ENCODE peak calls at places on chromosomes 7 and 10, in eight cellular contexts. O, X, Q, A, S, D, M and B are unnamed samples. For H3K27me3, the result is how much of the 10 kb centered on the place peaks cover.

GRCh38 chr10:132912685-132913558 is 29.4 kb downstream of the CFAP46 start:
- DNase-seq in S (no peak), D (peak), A (no peak), O (peak), M (no peak), Q (no peak), X (peak), B (no peak)

GRCh38 chr7:69260023-69260422 is 338.3 kb upstream of the AUTS2 start:
- DNase-seq in X (peak), D (no peak), O (no peak), Q (no peak), S (no peak), A (no peak), M (no peak), B (no peak)

GRCh38 chr7:140641532-140642191 is 1.0 kb upstream of the DENND2A start:
- DNase-seq in Q (no peak), D (no peak), X (no peak), O (peak), S (no peak), M (no peak), A (no peak), B (no peak)

GRCh38 chr10:60023475-60023874 is 117.1 kb upstream of the CCDC6 start:
- DNase-seq in D (no peak), M (no peak), A (no peak), O (no peak), X (no peak), Q (no peak), S (no peak), B (no peak)

GRCh38 chr7:69199661-69200060 is 398.6 kb upstream of the AUTS2 start:
- DNase-seq in S (no peak), Q (no peak), O (no peak), A (no peak), X (no peak), D (no peak), M (no peak), B (no peak)

GRCh38 chr7:33388332-33388731 is 259.0 kb downstream of the BBS9 start:
- DNase-seq in Q (no peak), M (no peak), D (no peak), A (no peak), O (no peak), S (no peak), X (no peak), B (no peak)

GRCh38 chr7:114653391-114654088 is 238.9 kb downstream of the FOXP2 start:
- DNase-seq in S (no peak), M (peak), X (peak), O (no peak), D (no peak), A (no peak), Q (no peak), B (no peak)

GRCh38 chr7:123819001-123819400 is 26.0 kb upstream of the HYAL4 start:
- DNase-seq in X (no peak), O (no peak), Q (no peak), D (no peak), M (no peak), S (no peak), A (no peak), B (no peak)

GRCh38 chr7:22333680-22334141 is 23.2 kb downstream of the RAPGEF5 start:
- DNase-seq in O (no peak), M (no peak), Q (no peak), S (peak), X (no peak), A (no peak), D (no peak), B (no peak)

GRCh38 chr10:6141296-6142151 is 52.7 kb downstream of the RBM17 start:
- DNase-seq in Q (no peak), M (no peak), X (no peak), O (no peak), D (no peak), A (no peak), S (no peak), B (no peak)

GRCh38 chr7:69968969-69969368 is 370.7 kb downstream of the AUTS2 start:
- DNase-seq in A (no peak), D (no peak), M (no peak), S (no peak), X (no peak), O (no peak), Q (no peak), B (no peak)

GRCh38 chr10:16890691-16891090 is 73.5 kb upstream of the RSU1 start:
- DNase-seq in M (no peak), Q (no peak), S (no peak), A (no peak), X (no peak), D (no peak), O (no peak), B (no peak)

GRCh38 chr10:108791030-108791429 is 1132.3 kb downstream of the XPNPEP1 start:
- DNase-seq in S (no peak), D (no peak), A (no peak), X (no peak), Q (no peak), M (no peak), O (no peak), B (no peak)

GRCh38 chr10:10684972-10685371 is 332.7 kb upstream of the CELF2 start:
- DNase-seq in Q (no peak), M (no peak), X (no peak), O (no peak), D (no peak), A (no peak), S (no peak), B (no peak)

GRCh38 chr7:143487566-143487965 is 9.9 kb downstream of the TAS2R41 start:
- DNase-seq in O (no peak), S (no peak), A (peak), Q (no peak), X (no peak), D (peak), M (peak), B (peak)

GRCh38 chr7:15555385-15555859 is 6.4 kb downstream of the AGMO start:
- DNase-seq in X (no peak), D (no peak), A (no peak), O (no peak), Q (no peak), S (no peak), M (peak), B (no peak)

GRCh38 chr10:31242902-31243301 is 76.1 kb upstream of the ZEB1 start:
- DNase-seq in A (no peak), M (peak), O (no peak), S (no peak), D (no peak), Q (no peak), X (no peak), B (no peak)

GRCh38 chr7:132148876-132149275 is 427.4 kb downstream of the PLXNA4 start:
- DNase-seq in M (no peak), D (no peak), S (no peak), X (no peak), A (no peak), O (no peak), Q (no peak), B (no peak)

GRCh38 chr7:106542550-106543220 is 118.3 kb downstream of the CCDC71L start:
- DNase-seq in D (peak), Q (no peak), A (no peak), O (peak), M (peak), X (peak), S (no peak), B (no peak)

GRCh38 chr10:71779641-71780040 is 6.3 kb upstream of the VSIR start:
- DNase-seq in Q (no peak), S (no peak), X (no peak), M (no peak), D (no peak), O (no peak), A (no peak), B (no peak)

GRCh38 chr7:23009303-23009702 is 4.6 kb downstream of the HYCC1 start:
- DNase-seq in X (no peak), O (no peak), M (no peak), Q (no peak), A (no peak), S (no peak), D (no peak), B (no peak)

GRCh38 chr10:124322191-124322980 is 96.3 kb downstream of the OAT start:
- DNase-seq in M (no peak), X (no peak), S (no peak), Q (no peak), O (no peak), D (no peak), A (no peak), B (no peak)

GRCh38 chr10:119542990-119543813 is 683 bp upstream of the RGS10 start:
- DNase-seq in S (peak), Q (no peak), X (peak), D (peak), O (peak), M (peak), A (peak), B (peak)

GRCh38 chr7:151755131-151755787 is 121.7 kb downstream of the PRKAG2 start:
- DNase-seq in X (no peak), Q (no peak), O (no peak), D (peak), M (no peak), A (peak), S (no peak), B (no peak)

GRCh38 chr7:51224811-51225581 is 91.6 kb downstream of the COBL start:
- DNase-seq in Q (no peak), X (no peak), M (peak), S (peak), O (no peak), D (peak), A (no peak), B (no peak)

GRCh38 chr7:24739306-24739705 is 18.0 kb downstream of the GSDME start:
- DNase-seq in D (no peak), Q (no peak), M (no peak), X (no peak), A (no peak), O (no peak), S (no peak), B (no peak)

DNA sequence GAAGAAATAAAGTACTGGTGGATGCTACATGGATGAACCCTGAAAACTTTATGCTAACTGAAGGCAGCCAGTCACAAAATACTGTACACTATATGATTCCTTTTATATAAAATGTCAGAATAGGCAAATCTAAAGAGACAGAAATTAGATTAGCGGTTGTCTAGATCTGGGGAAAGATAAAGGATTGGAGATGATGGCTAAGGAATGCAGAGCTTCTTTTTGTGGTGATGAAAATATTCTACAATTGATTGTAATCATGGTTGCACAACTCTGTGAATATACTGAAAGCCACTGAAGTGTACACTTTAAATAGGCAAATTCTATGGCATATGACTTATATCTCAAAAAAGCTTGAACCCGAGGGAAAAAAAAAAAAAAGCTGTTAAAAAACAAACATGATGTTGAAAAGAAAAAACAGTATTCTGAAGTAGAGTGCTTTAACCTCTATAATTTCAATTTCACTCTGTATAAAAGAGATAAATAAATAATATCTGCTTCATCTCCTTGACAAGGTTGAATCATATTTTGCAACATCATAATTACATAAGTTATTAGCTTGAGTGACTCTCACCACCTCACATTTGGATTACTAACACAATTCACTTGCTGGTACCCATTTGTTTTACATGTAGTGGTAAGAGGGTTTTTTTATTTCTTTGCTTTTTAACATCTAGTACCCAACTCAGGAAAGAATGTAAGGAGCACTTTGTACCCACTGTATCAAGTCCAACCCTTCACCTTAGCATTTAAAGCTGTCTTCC is 2.8 kb upstream of the GNAI1 start:
- DNase-seq in O (no peak), D (no peak), A (no peak), X (no peak), S (no peak), Q (no peak), M (no peak), B (no peak)
- H3K27me3 ChIP-seq in O (under half), D (under half), A (under half), X (under half), S (under half), Q (under half), M (under half), B (under half)

DNA sequence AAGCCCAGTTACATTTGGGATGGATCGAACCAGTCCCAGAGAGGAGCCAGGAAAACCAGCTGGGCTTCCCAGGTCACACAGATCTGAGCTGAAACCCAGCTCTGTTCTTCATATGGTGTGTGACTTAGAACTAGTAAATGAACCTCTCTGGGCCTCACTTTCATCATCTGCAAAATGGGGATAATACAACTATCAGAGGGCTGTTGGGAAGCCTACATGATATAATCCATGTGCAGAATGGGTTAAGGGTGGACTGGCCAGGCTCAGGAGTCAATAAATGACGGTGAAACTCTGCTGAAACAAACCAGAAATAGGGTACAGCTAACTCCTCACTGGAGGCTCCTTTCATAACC is 16.5 kb downstream of the POLL start:
- DNase-seq in S (no peak), X (no peak), O (no peak), D (no peak), Q (no peak), A (no peak), M (no peak), B (no peak)
- H3K27me3 ChIP-seq in S (under half), X (under half), O (under half), D (under half), Q (under half), A (under half), M (under half), B (under half)

GRCh38 chr7:4167385-4167910 is 514.6 kb upstream of the FOXK1 start:
- DNase-seq in X (no peak), A (no peak), O (no peak), M (no peak), Q (no peak), D (no peak), S (no peak), B (no peak)
- H3K27me3 ChIP-seq in X (under half), A (under half), O (under half), M (under half), Q (under half), D (under half), S (under half), B (under half)

DNA sequence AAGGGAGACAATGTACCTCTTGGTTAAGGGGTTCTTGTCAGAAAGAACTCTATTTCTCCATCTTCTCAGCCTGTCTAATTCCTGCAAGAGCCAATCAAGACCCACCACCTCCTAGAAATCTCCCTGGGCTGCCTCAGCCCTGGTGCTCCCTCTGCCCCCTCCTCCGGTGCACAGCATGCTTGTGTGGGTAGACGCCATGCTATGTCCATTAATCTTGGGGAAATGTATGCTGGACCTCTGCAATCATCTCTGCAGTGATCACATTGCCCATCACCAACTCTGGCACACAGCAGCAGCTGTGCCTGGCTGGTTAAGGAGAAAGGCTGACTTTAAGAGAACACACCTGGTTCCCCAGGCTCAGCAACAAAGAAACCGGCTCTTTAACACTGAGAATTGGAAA is 37.3 kb downstream of the SH3PXD2A start:
- DNase-seq in O (no peak), A (no peak), Q (no peak), M (no peak), D (no peak), S (no peak), X (no peak), B (no peak)
- H3K27me3 ChIP-seq in O (under half), A (under half), Q (under half), M (under half), D (under half), S (under half), X (under half), B (under half)